ENCODE peak calls at places on chromosomes 2 and 18, in six cellular contexts. H is esophagus squamous epithelium; I is cardiac fibroblast; P is AG10803; D is activated CD8-positive, alpha-beta T cell treated with anti-CD3 and anti-CD28 coated beads for 36 hours; Q is heart right ventricle. E is an unnamed sample.

GRCh38 chr2:148124271-148124670 is 103.4 kb downstream of the MBD5 start:
- DNase-seq in H (no peak), I (no peak), P (peak), D (no peak), Q (no peak), E (no peak)

GRCh38 chr2:11812466-11813100 is 66.2 kb downstream of the LPIN1 start:
- DNase-seq in H (no peak), I (no peak), P (no peak), D (no peak), Q (no peak), E (no peak)

GRCh38 chr2:178681081-178681480 is 126.1 kb downstream of the TTN start:
- DNase-seq in H (no peak), I (no peak), P (no peak), D (no peak), Q (no peak), E (no peak)

GRCh38 chr2:36528761-36529392 is 69.1 kb downstream of the FEZ2 start:
- DNase-seq in H (no peak), I (no peak), P (no peak), D (no peak), Q (no peak), E (no peak)

GRCh38 chr2:193816008-193816407 is 1621.3 kb upstream of the TMEFF2 start:
- DNase-seq in H (no peak), I (no peak), P (no peak), D (no peak), Q (no peak), E (no peak)

GRCh38 chr18:79068299-79068945 is 772 bp upstream of the ATP9B start:
- DNase-seq in H (no peak), I (peak), P (peak), D (peak), Q (no peak), E (no peak)

GRCh38 chr18:2932247-2933181 is 80.4 kb downstream of the LPIN2 start:
- DNase-seq in H (no peak), I (peak), P (peak), D (peak), Q (peak), E (peak)

GRCh38 chr2:140986456-140986855 is 1144.4 kb downstream of the LRP1B start:
- DNase-seq in H (no peak), I (no peak), P (no peak), D (no peak), Q (no peak), E (no peak)

GRCh38 chr18:77147418-77147852 is 14.9 kb upstream of the MBP start:
- DNase-seq in H (no peak), I (peak), P (peak), D (peak), Q (no peak), E (no peak)

GRCh38 chr2:9380702-9381628 is 42.4 kb downstream of the ITGB1BP1 start:
- DNase-seq in H (no peak), I (peak), P (peak), D (no peak), Q (no peak), E (no peak)

GRCh38 chr18:75478996-75479870 is 51.7 kb upstream of the SMIM21 start:
- DNase-seq in H (no peak), I (peak), P (peak), D (peak), Q (no peak), E (peak)

GRCh38 chr2:98608962-98609604 is 694 bp downstream of the UNC50 start:
- DNase-seq in H (no peak), I (peak), P (peak), D (no peak), Q (peak), E (peak)

GRCh38 chr2:36705326-36706020 is 9.0 kb downstream of the VIT start:
- DNase-seq in H (no peak), I (no peak), P (peak), D (no peak), Q (no peak), E (no peak)

GRCh38 chr2:239263937-239264837 is 136.6 kb downstream of the HDAC4 start:
- DNase-seq in H (no peak), I (peak), P (peak), D (peak), Q (no peak), E (no peak)

GRCh38 chr2:210635257-210635656 is 78.9 kb downstream of the CPS1 start:
- DNase-seq in H (no peak), I (no peak), P (peak), D (no peak), Q (no peak), E (no peak)

GRCh38 chr2:84694088-84694622 is 177.9 kb downstream of the DNAH6 start:
- DNase-seq in H (no peak), I (no peak), P (no peak), D (peak), Q (no peak), E (no peak)

GRCh38 chr2:101610750-101611315 is 86.7 kb upstream of the MAP4K4 start:
- DNase-seq in H (no peak), I (no peak), P (no peak), D (no peak), Q (no peak), E (no peak)

GRCh38 chr2:32863803-32864202 is 83.0 kb upstream of the LTBP1 start:
- DNase-seq in H (no peak), I (no peak), P (no peak), D (no peak), Q (no peak), E (no peak)

GRCh38 chr2:202185816-202186221 is 52.6 kb downstream of the SUMO1 start:
- DNase-seq in H (no peak), I (peak), P (peak), D (no peak), Q (no peak), E (no peak)

GRCh38 chr18:36660311-36660710 is 168.5 kb downstream of the TPGS2 start:
- DNase-seq in H (no peak), I (no peak), P (no peak), D (no peak), Q (peak), E (no peak)

GRCh38 chr18:8084160-8084559 is 517.0 kb downstream of the PTPRM start:
- DNase-seq in H (no peak), I (peak), P (peak), D (peak), Q (peak), E (no peak)

GRCh38 chr18:70195014-70195614 is 10.4 kb downstream of the RTTN start:
- DNase-seq in H (no peak), I (no peak), P (no peak), D (no peak), Q (peak), E (no peak)

GRCh38 chr18:55324166-55324565 is 263.8 kb downstream of the TCF4 start:
- DNase-seq in H (no peak), I (no peak), P (no peak), D (no peak), Q (no peak), E (no peak)

GRCh38 chr18:55320399-55321255 is 267.4 kb downstream of the TCF4 start:
- DNase-seq in H (no peak), I (no peak), P (peak), D (no peak), Q (no peak), E (no peak)

GRCh38 chr18:55321268-55322175 is 266.5 kb downstream of the TCF4 start:
- DNase-seq in H (peak), I (peak), P (peak), D (peak), Q (peak), E (peak)

GRCh38 chr18:55323051-55323994 is 264.7 kb downstream of the TCF4 start:
- DNase-seq in H (no peak), I (peak), P (peak), D (no peak), Q (peak), E (no peak)

DNA sequence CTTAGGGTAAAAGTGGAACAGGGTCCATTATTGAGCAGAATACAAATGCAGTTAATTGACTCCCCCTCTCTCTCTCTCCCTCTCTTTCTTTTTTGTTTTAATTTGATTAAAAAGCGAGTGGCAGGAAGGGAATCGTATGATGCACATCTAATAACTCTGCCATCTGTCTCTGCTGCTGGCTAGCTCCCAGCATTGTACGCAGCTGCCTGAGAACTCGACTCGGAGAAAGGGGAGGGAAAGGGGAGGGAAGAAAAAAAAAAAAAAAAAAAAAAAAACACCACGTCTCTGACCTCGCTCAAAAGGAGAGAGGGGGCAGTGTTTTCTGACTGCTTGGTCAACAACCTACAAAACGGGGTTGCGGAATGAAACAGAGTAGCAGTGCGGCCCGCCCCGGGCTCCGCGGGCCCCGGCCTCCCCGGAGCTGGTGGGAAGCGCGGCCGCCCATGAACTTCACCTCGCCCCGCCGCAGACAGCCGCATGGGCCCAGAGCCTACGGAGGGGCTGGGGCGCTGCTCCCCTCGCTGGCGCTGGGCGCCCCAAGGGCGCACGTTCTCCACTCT is 265.7 kb downstream of the TCF4 start:
- DNase-seq in H (no peak), I (peak), P (peak), D (peak), Q (peak), E (peak)
- TF ChIP-seq CTCF in H (no peak), I (peak), P (peak), D (no peak), Q (peak), E (no peak)

GRCh38 chr18:10490401-10491289 is 35.2 kb upstream of the NAPG start:
- DNase-seq in H (no peak), I (no peak), P (no peak), D (peak), Q (peak), E (peak)
- TF ChIP-seq CTCF in H (no peak), I (no peak), P (no peak), D (peak), Q (peak), E (peak)

GRCh38 chr2:196718796-196719564 is 79.5 kb downstream of the CCDC150 start:
- DNase-seq in H (no peak), I (peak), P (peak), D (no peak), Q (no peak), E (no peak)
- TF ChIP-seq CTCF in H (no peak), I (peak), P (peak), D (no peak), Q (no peak), E (no peak)

GRCh38 chr2:153818242-153818641 is 53.5 kb upstream of the GALNT13 start:
- DNase-seq in H (no peak), I (no peak), P (no peak), D (no peak), Q (no peak), E (no peak)

GRCh38 chr2:153819056-153819455 is 52.7 kb upstream of the GALNT13 start:
- DNase-seq in H (no peak), I (no peak), P (no peak), D (no peak), Q (no peak), E (no peak)

GRCh38 chr2:153823880-153824279 is 47.8 kb upstream of the GALNT13 start:
- DNase-seq in H (no peak), I (no peak), P (no peak), D (no peak), Q (no peak), E (no peak)

DNA sequence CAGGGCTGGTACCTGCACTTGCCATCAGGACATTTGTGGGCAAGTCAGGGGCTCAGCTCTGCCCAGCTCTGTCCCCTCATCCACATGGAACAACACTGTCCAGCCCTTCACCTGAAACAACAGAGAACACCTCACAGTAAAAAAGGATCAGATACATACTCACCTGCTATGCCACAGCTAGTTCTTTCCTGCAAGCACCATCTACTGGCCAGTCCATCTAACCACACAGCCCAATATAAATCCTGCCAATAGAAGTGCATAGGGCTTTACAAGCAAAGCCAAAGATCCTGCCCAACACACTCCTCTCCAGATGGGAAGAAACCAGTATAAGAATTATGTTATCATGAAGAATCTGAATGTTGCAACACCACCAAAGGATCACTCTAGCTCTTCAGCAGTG is 52.2 kb upstream of the GALNT13 start:
- DNase-seq in H (no peak), I (no peak), P (no peak), D (no peak), Q (no peak), E (no peak)
- TF ChIP-seq CTCF in H (no peak), I (no peak), P (no peak), D (no peak), Q (no peak), E (no peak)

GRCh38 chr2:164498841-164499240 is 122.4 kb downstream of the GRB14 start:
- DNase-seq in H (no peak), I (no peak), P (no peak), D (no peak), Q (no peak), E (no peak)

DNA sequence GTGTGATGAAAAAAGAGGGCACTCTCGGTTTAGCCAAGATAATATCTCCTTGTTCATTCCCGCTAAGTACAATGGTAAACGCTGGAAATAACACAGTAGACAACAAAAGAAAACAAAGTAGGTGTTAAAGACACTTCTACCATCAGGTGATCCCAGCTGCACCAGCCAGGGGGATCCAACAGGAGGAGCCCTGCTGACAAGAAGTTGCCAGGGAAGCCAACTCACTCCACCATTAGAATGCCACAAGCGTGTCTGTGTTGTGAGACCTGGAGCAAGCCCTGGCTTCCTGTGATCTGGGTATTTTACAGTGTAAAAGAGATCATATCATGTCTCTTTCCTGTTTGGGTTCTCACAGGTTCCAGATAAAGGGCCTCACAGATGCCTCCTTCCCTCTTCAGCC is 117.0 kb downstream of the GRB14 start:
- DNase-seq in H (no peak), I (no peak), P (peak), D (no peak), Q (no peak), E (no peak)
- TF ChIP-seq CTCF in H (no peak), I (peak), P (peak), D (no peak), Q (no peak), E (no peak)

GRCh38 chr2:219252570-219252899 is 508 bp upstream of the TUBA4B start:
- DNase-seq in H (no peak), I (no peak), P (no peak), D (peak), Q (no peak), E (no peak)

GRCh38 chr2:219252900-219253752 is at the start of gene TUBA4B:
- DNase-seq in H (no peak), I (peak), P (no peak), D (peak), Q (no peak), E (peak)

GRCh38 chr2:219254590-219255219 is 987 bp upstream of the TUBA4A start:
- DNase-seq in H (no peak), I (no peak), P (no peak), D (peak), Q (no peak), E (peak)

GRCh38 chr2:219252084-219252483 is 959 bp upstream of the TUBA4B start:
- DNase-seq in H (no peak), I (no peak), P (no peak), D (peak), Q (no peak), E (no peak)

GRCh38 chr2:219253753-219254589 is at the start of gene TUBA4A:
- DNase-seq in H (peak), I (peak), P (peak), D (peak), Q (peak), E (peak)
- TF ChIP-seq CTCF in H (no peak), I (no peak), P (no peak), D (no peak), Q (no peak), E (no peak)

GRCh38 chr2:73112913-73113633 is at the start of gene RAB11FIP5:
- DNase-seq in H (no peak), I (peak), P (peak), D (peak), Q (peak), E (peak)
- TF ChIP-seq CTCF in H (no peak), I (no peak), P (no peak), D (no peak), Q (no peak), E (no peak)

DNA sequence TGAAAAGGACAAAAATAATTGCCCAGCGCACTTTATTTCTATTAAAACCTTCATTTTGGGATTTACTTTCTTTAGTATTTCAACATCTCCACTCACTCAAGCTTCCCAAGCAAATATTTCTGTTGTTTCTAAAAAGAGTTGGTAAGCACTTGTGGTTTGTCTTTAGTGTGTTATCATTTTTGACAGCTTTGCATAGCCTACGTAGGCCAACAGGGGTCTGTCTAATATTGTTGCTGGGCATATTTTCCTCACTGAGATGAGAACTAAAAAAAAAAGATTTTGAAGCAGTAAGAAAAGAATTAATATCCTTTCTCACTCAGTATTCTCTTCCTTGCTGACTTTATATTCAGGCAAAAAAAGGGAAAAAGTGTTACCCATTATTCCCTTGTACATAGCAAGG is 494.1 kb downstream of the ARHGAP15 start:
- DNase-seq in H (no peak), I (peak), P (no peak), D (no peak), Q (no peak), E (no peak)
- TF ChIP-seq CTCF in H (no peak), I (no peak), P (no peak), D (no peak), Q (no peak), E (no peak)